ENCODE peak calls at places on chromosomes 16 and 17, in four cellular contexts. M, S, X and Y are unnamed samples.

GRCh38 chr17:57544834-57545463 is 200.2 kb downstream of the CCDC182 start:
- DNase-seq in M (no peak), X (no peak), S (peak; percentile 29), Y (no peak)

GRCh38 chr17:66493283-66494019 is 191.0 kb downstream of the PRKCA start:
- DNase-seq in X (no peak), S (no peak), M (no peak), Y (no peak)

GRCh38 chr16:11171448-11171709 is 84.6 kb downstream of the SOCS1 start:
- DNase-seq in S (no peak), X (no peak), M (no peak), Y (no peak)

GRCh38 chr16:25192096-25192495 is 24.7 kb upstream of the AQP8 start:
- DNase-seq in M (no peak), S (no peak), X (no peak), Y (no peak)

GRCh38 chr16:17921357-17921978 is 415.1 kb downstream of the NPIPA8 start:
- DNase-seq in S (peak; percentile 60), M (no peak), X (no peak), Y (peak; percentile 72)

GRCh38 chr16:48531011-48531962 is 78.7 kb downstream of the N4BP1 start:
- DNase-seq in M (peak; percentile 81), X (peak; percentile 51), S (no peak), Y (no peak)

GRCh38 chr16:27481282-27481934 is 68.3 kb downstream of the GTF3C1 start:
- DNase-seq in M (no peak), S (no peak), X (no peak), Y (no peak)

GRCh38 chr17:82627827-82628226 is 20.4 kb downstream of the WDR45B start:
- DNase-seq in M (no peak), X (no peak), S (no peak), Y (no peak)

GRCh38 chr17:704111-704864 is 10.4 kb downstream of the VPS53 start:
- DNase-seq in S (no peak), X (no peak), M (no peak), Y (no peak)

GRCh38 chr16:10083301-10083700 is 98.9 kb downstream of the GRIN2A start:
- DNase-seq in M (no peak), S (no peak), X (no peak), Y (no peak)

GRCh38 chr16:83911290-83911689 is 12.4 kb downstream of the MLYCD start:
- DNase-seq in M (no peak), X (no peak), S (no peak), Y (no peak)

GRCh38 chr16:4052801-4053662 is 63.2 kb downstream of the ADCY9 start:
- DNase-seq in X (peak; percentile 70), M (peak; percentile 74), S (peak; percentile 55), Y (peak; percentile 67)

GRCh38 chr16:56558024-56558747 is 6.7 kb upstream of the MT4 start:
- DNase-seq in S (no peak), X (no peak), M (no peak), Y (no peak)

GRCh38 chr16:5820472-5820871 is 722.9 kb upstream of the EEF2KMT start:
- DNase-seq in M (no peak), X (no peak), S (no peak), Y (no peak)

GRCh38 chr17:34607917-34608316 is 28.5 kb downstream of the TMEM132E start:
- DNase-seq in M (no peak), S (no peak), X (no peak), Y (no peak)

GRCh38 chr16:68800257-68800875 is 43.0 kb upstream of the TANGO6 start:
- DNase-seq in M (peak; percentile 71), X (no peak), S (peak; percentile 61), Y (peak; percentile 64)

GRCh38 chr17:21127508-21128077 is 829 bp downstream of the DHRS7B start:
- DNase-seq in X (no peak), S (no peak), M (no peak), Y (no peak)

GRCh38 chr17:1606352-1606985 is 22.2 kb downstream of the SLC43A2 start:
- DNase-seq in M (no peak), S (no peak), X (no peak), Y (no peak)

GRCh38 chr16:73725147-73725546 is 571.5 kb upstream of the PSMD7 start:
- DNase-seq in S (no peak), X (no peak), M (no peak), Y (no peak)

GRCh38 chr17:16287563-16288027 is 65.7 kb downstream of the CENPV start:
- DNase-seq in S (peak; percentile 85), M (no peak), X (no peak), Y (peak; percentile 50)

GRCh38 chr16:74601131-74601871 is 5.6 kb downstream of the GLG1 start:
- DNase-seq in X (no peak), M (no peak), S (peak; percentile 48), Y (peak; percentile 73)

GRCh38 chr17:42475853-42476252 is 17.2 kb downstream of the ATP6V0A1 start:
- DNase-seq in X (no peak), S (no peak), M (no peak), Y (no peak)

GRCh38 chr16:13697568-13697967 is 222.4 kb upstream of the ERCC4 start:
- DNase-seq in S (no peak), M (no peak), X (no peak), Y (no peak)

GRCh38 chr17:59842901-59843652 is 49.7 kb downstream of the TUBD1 start:
- DNase-seq in X (no peak), S (peak; percentile 81), M (peak; percentile 65), Y (peak; percentile 76)

GRCh38 chr17:42182927-42183734 is 2.1 kb downstream of the HCRT start:
- DNase-seq in M (no peak), S (peak; percentile 82), X (no peak), Y (peak; percentile 62)

GRCh38 chr17:63944736-63945499 is 12.8 kb upstream of the CD79B start:
- DNase-seq in S (no peak), M (no peak), X (no peak), Y (no peak)

GRCh38 chr16:60655514-60656153 is 1380.6 kb downstream of the CDH8 start:
- DNase-seq in M (no peak), S (no peak), X (no peak), Y (no peak)

GRCh38 chr16:53528797-53529196 is 25.8 kb upstream of the AKTIP start:
- DNase-seq in M (no peak), S (no peak), X (no peak), Y (no peak)

DNA sequence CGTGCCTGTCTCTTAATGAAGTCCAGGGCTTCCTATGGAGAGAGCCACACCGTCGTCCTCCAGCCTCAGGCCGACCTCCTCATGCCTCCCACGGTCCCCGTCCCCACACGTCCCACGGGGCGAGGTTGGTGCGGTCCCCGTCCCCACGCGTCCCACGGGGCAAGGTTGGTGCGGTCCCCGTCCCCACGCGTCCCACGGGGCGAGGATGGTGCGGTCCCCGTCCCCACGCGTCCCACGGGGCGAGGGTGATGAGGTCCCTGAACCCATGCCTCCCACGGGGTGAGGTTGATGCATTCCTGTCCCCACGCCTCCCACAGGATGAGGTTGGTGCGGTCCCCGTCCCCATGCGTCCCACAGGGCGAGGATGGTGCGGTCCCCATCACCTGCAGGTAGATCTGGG is 20.9 kb downstream of the GALNS start:
- DNase-seq in M (no peak), X (no peak), S (no peak), Y (no peak)
- H3K4me3 ChIP-seq in M (no peak overlapping the region), X (no peak overlapping the region), S (no peak overlapping the region), Y (no peak overlapping the region)

GRCh38 chr17:78400581-78401240 is 22.3 kb downstream of the PGS1 start:
- DNase-seq in M (no peak), X (peak; percentile 6), S (no peak), Y (no peak)

GRCh38 chr17:78398390-78398789 is 19.9 kb downstream of the PGS1 start:
- DNase-seq in S (no peak), M (no peak), X (no peak), Y (no peak)

GRCh38 chr17:78399028-78399692 is 20.7 kb downstream of the PGS1 start:
- DNase-seq in S (no peak), X (peak; percentile 7), M (no peak), Y (no peak)

GRCh38 chr17:78401246-78401645 is 22.8 kb downstream of the PGS1 start:
- DNase-seq in M (no peak), X (peak; percentile 11), S (no peak), Y (no peak)

GRCh38 chr17:78399693-78400144 is 21.3 kb downstream of the PGS1 start:
- DNase-seq in M (no peak), S (no peak), X (peak; percentile 0), Y (no peak)
- H3K36me3 ChIP-seq in M (peaks cover 26% of the 10 kb centered on the region), S (peaks cover 37% of the 10 kb centered on the region), X (no peaks in the 10 kb centered on the region), Y (peaks cover 58% of the 10 kb centered on the region)

GRCh38 chr17:40535438-40535837 is 29.8 kb downstream of the CCR7 start:
- DNase-seq in X (no peak), M (no peak), S (no peak), Y (no peak)
- H3K4me1 ChIP-seq in X (peaks cover 71% of the 10 kb centered on the region), M (peaks cover 65% of the 10 kb centered on the region), S (peaks cover 3% of the 10 kb centered on the region), Y (peaks cover 6% of the 10 kb centered on the region)

GRCh38 chr17:6753565-6753964 is 2.3 kb upstream of the XAF1 start:
- DNase-seq in M (no peak), S (no peak), X (no peak), Y (no peak)

GRCh38 chr17:6757747-6758146 is 1.9 kb downstream of the XAF1 start:
- DNase-seq in X (no peak), M (no peak), S (peak; percentile 6), Y (no peak)

GRCh38 chr17:6755731-6756184 is at the start of gene XAF1:
- DNase-seq in M (peak; percentile 68), X (peak; percentile 32), S (peak; percentile 82), Y (peak; percentile 61)

GRCh38 chr17:6755281-6755680 is 565 bp upstream of the XAF1 start:
- DNase-seq in X (peak; percentile 68), S (no peak), M (peak; percentile 76), Y (peak; percentile 39)

GRCh38 chr17:6756425-6757012 is 673 bp downstream of the XAF1 start:
- DNase-seq in M (no peak), X (no peak), S (peak; percentile 11), Y (no peak)
- H3K4me3 ChIP-seq in M (peak overlapping the region; percentile 55), X (peak overlapping the region; percentile 74), S (peak overlapping the region; percentile 67), Y (peak overlapping the region; percentile 50)

DNA sequence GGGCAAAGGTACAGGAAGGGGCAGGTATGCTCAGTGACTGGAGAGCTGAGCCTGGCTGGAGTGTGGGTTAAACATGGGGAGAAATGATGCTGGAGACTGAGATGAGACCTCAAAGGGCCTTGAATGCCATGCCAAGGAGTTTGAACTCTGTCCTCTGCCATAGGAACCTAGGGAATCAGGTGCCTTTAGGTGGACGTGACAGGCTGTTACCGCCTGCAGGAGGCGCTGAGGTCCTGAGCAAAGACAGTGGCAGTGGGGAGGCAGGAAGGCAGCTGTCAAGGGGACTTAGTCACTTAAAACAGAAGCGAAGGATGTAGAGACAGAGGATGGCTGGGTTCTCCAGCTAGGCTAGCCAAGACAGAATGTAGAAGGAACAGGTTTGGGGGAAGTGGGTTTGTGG is 9.1 kb downstream of the PSMB3 start:
- DNase-seq in S (no peak), X (no peak), M (no peak), Y (peak; percentile 22)
- H3K36me3 ChIP-seq in S (peaks cover 15% of the 10 kb centered on the region), X (peaks cover 4% of the 10 kb centered on the region), M (peaks cover 37% of the 10 kb centered on the region), Y (peaks cover under 1% of the 10 kb centered on the region)

GRCh38 chr17:4939804-4940624 is at the start of the genes RNF167 and SLC25A11:
- DNase-seq in X (peak; percentile 92), M (peak; percentile 99), S (peak; percentile 100), Y (peak; percentile 96)
- H3K4me1 ChIP-seq in X (peaks cover 41% of the 10 kb centered on the region), M (peaks cover 57% of the 10 kb centered on the region), S (peaks cover 8% of the 10 kb centered on the region), Y (peaks cover 11% of the 10 kb centered on the region)

DNA sequence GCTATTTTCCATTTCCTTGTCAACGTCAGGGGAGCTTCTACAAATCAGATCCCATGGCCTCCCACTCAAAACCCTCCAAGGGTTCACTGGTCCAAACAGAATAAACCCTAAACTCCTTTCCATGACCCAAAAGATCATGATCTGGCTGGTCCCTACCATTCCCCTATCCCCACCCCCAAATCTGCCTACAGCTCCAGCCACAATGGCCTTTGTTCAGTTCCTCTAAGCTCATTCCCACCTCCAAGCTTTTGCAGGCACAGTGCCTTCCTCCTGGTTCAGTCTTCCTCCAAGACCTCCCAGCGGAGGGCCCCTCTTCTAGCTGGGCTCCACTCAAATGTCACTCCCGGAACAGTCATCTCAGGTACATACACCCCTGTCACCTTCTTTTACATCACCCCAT is 2.0 kb downstream of the GPRC5B start:
- DNase-seq in S (no peak), M (no peak), X (no peak), Y (no peak)
- H3K4me3 ChIP-seq in S (no peak overlapping the region), M (peak overlapping the region; percentile 67), X (peak overlapping the region; percentile 85), Y (no peak overlapping the region)